ENCODE peak calls at places on chromosomes 1 and 21, in six cellular contexts. G is H9, V is neuronal stem cell, J is mesenchymal stem cell, W is H1, P is IMR-90. M is an unnamed sample.

GRCh38 chr1:40824591-40825429 is 37.4 kb downstream of the CITED4 start:
- DNase-seq in G (no peak), V (peak), J (peak), W (no peak), P (peak), M (peak)

GRCh38 chr1:150173161-150173585 is 23.5 kb downstream of the PLEKHO1 start:
- DNase-seq in G (no peak), V (no peak), J (no peak), W (no peak), P (no peak), M (peak)

GRCh38 chr1:228407118-228408040 is 744 bp upstream of the TRIM11 start:
- DNase-seq in G (peak), V (peak), J (no peak), W (peak), P (no peak), M (peak)

GRCh38 chr1:970242-970972 is 4.1 kb downstream of the PLEKHN1 start:
- DNase-seq in G (peak), V (no peak), J (no peak), W (peak), P (no peak), M (no peak)

GRCh38 chr1:17333081-17333480 is 25.1 kb downstream of the PADI4 start:
- DNase-seq in G (no peak), V (no peak), J (no peak), W (no peak), P (no peak), M (no peak)

GRCh38 chr1:32172621-32173245 is 6.7 kb upstream of the TXLNA start:
- DNase-seq in G (no peak), V (no peak), J (no peak), W (no peak), P (peak), M (no peak)

GRCh38 chr1:150464422-150464826 is 22.8 kb upstream of the TARS2 start:
- DNase-seq in G (peak), V (peak), J (peak), W (peak), P (peak), M (peak)

GRCh38 chr1:55067022-55067781 is 27.9 kb downstream of the PCSK9 start:
- DNase-seq in G (peak), V (no peak), J (no peak), W (no peak), P (no peak), M (no peak)

GRCh38 chr1:1001057-1001630 is 1.2 kb upstream of the HES4 start:
- DNase-seq in G (peak), V (no peak), J (no peak), W (no peak), P (no peak), M (no peak)

GRCh38 chr1:9809122-9809521 is 14.6 kb downstream of the CLSTN1 start:
- DNase-seq in G (no peak), V (no peak), J (no peak), W (no peak), P (no peak), M (no peak)

GRCh38 chr1:201376464-201377374 is 761 bp downstream of the TNNT2 start:
- DNase-seq in G (peak), V (peak), J (peak), W (peak), P (peak), M (peak)

GRCh38 chr1:111332190-111332589 is 41.5 kb downstream of the CHIA start:
- DNase-seq in G (no peak), V (no peak), J (no peak), W (no peak), P (no peak), M (no peak)

GRCh38 chr1:27418786-27419185 is 26.4 kb downstream of the GPR3 start:
- DNase-seq in G (no peak), V (no peak), J (no peak), W (no peak), P (no peak), M (peak)

GRCh38 chr1:113191579-113192076 is 118.6 kb downstream of the LRIG2 start:
- DNase-seq in G (no peak), V (no peak), J (no peak), W (no peak), P (no peak), M (no peak)

GRCh38 chr1:177274687-177275211 is 104.0 kb downstream of the BRINP2 start:
- DNase-seq in G (no peak), V (no peak), J (peak), W (no peak), P (peak), M (no peak)

GRCh38 chr1:114224196-114224907 is 70.7 kb upstream of the SYT6 start:
- DNase-seq in G (no peak), V (no peak), J (no peak), W (no peak), P (no peak), M (no peak)

GRCh38 chr21:35179990-35180557 is 131.0 kb upstream of the RUNX1 start:
- DNase-seq in G (no peak), V (no peak), J (peak), W (no peak), P (peak), M (no peak)

GRCh38 chr1:41390171-41390570 is 28.9 kb downstream of the FOXO6 start:
- DNase-seq in G (no peak), V (no peak), J (no peak), W (no peak), P (no peak), M (no peak)

GRCh38 chr1:30087465-30087864 is 635.9 kb downstream of the MATN1 start:
- DNase-seq in G (peak), V (no peak), J (peak), W (no peak), P (no peak), M (peak)

GRCh38 chr1:202274611-202275010 is 67.1 kb downstream of the UBE2T start:
- DNase-seq in G (peak), V (no peak), J (peak), W (no peak), P (peak), M (peak)

GRCh38 chr1:19495816-19496528 is 10.6 kb upstream of the CAPZB start:
- DNase-seq in G (no peak), V (no peak), J (no peak), W (no peak), P (peak), M (no peak)

GRCh38 chr21:46604975-46605758 is at the start of gene S100B:
- DNase-seq in G (peak), V (no peak), J (no peak), W (peak), P (no peak), M (peak)

GRCh38 chr1:199029855-199030254 is 391.0 kb downstream of the PTPRC start:
- DNase-seq in G (no peak), V (no peak), J (peak), W (no peak), P (peak), M (no peak)

GRCh38 chr1:230382060-230382491 is 44.1 kb downstream of the PGBD5 start:
- DNase-seq in G (peak), V (no peak), J (no peak), W (peak), P (no peak), M (peak)

GRCh38 chr1:46369542-46370213 is 24.4 kb upstream of the FAAH start:
- DNase-seq in G (no peak), V (no peak), J (no peak), W (no peak), P (peak), M (no peak)

GRCh38 chr1:103525114-103525606 is 339 bp upstream of the RNPC3 start:
- DNase-seq in G (peak), V (peak), J (peak), W (no peak), P (peak), M (peak)

GRCh38 chr1:201647722-201648065 is 108.8 kb downstream of the NAV1 start:
- DNase-seq in G (no peak), V (no peak), J (no peak), W (peak), P (no peak), M (no peak)

GRCh38 chr1:154276797-154277196 is 4.4 kb downstream of the HAX1 start:
- DNase-seq in G (peak), V (no peak), J (no peak), W (peak), P (no peak), M (peak)

GRCh38 chr1:33758698-33759097 is 105.2 kb upstream of the HMGB4 start:
- DNase-seq in G (no peak), V (no peak), J (no peak), W (no peak), P (peak), M (no peak)

GRCh38 chr1:197285526-197286217 is 17.6 kb downstream of the CRB1 start:
- DNase-seq in G (no peak), V (no peak), J (no peak), W (no peak), P (no peak), M (no peak)

GRCh38 chr1:184790642-184791041 is 36.0 kb upstream of the EDEM3 start:
- DNase-seq in G (no peak), V (no peak), J (peak), W (no peak), P (no peak), M (no peak)

GRCh38 chr1:62417351-62417999 is 19.4 kb upstream of the USP1 start:
- DNase-seq in G (no peak), V (no peak), J (peak), W (no peak), P (peak), M (no peak)

GRCh38 chr1:227961651-227962050 is 13.9 kb upstream of the WNT9A start:
- DNase-seq in G (no peak), V (no peak), J (no peak), W (no peak), P (no peak), M (no peak)

GRCh38 chr21:27423073-27423472 is 456.2 kb upstream of the ADAMTS5 start:
- DNase-seq in G (no peak), V (no peak), J (peak), W (no peak), P (peak), M (peak)

GRCh38 chr1:156462954-156463795 is 37.4 kb downstream of the MEF2D start:
- DNase-seq in G (no peak), V (no peak), J (no peak), W (no peak), P (no peak), M (no peak)

GRCh38 chr1:15869413-15869812 is 21.9 kb downstream of the SPEN start:
- DNase-seq in G (no peak), V (no peak), J (no peak), W (no peak), P (no peak), M (no peak)

GRCh38 chr1:58477390-58477789 is 69.1 kb downstream of the OMA1 start:
- DNase-seq in G (no peak), V (no peak), J (peak), W (no peak), P (no peak), M (peak)

DNA sequence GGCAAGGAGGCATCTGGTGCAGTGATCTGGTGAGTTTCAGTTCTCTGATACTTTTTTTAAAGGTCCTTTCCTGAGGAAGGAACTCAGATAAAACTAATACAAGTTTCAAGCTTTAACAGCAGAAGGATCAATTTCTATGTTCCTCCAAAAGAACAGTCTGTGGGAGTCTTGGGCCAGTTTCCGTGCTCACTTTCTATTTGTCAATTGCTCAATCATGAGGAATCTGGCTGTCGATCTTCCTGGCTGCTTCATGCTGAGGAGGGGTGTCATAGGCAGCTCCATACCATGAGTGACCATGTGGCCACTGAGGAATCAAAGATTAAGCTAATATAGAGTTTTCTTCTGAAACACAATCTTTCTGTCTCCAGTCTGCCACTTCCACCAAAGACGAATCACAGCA is 11.4 kb upstream of the TMEM125 start:
- DNase-seq in G (no peak), V (no peak), J (no peak), W (no peak), P (no peak), M (no peak)
- H3K4ac ChIP-seq in G (no peak), V (no peak), J (no peak), W (no peak), P (no peak), M (no peak)

DNA sequence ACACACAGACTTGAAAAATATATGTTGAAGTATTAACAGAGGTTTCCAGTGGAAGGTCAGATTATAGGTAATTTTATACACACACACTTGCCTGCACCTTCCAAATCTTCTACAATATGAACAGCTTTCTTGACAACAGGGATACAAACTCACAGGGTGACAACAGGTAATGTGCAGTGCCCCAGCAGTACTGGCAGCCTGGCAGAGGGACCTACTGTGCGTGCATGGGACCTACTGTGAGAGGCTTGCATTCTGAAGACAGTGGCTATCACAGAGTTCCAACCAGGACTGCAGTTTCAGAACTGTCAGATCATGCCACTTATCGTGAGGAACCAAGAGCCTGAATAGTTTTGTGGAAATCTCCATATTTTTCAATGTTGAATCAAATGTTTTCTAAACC is 3.8 kb downstream of the SCYL3 start:
- DNase-seq in G (no peak), V (no peak), J (no peak), W (no peak), P (no peak), M (no peak)
- H3K4ac ChIP-seq in G (no peak), V (no peak), J (no peak), W (no peak), P (no peak), M (no peak)

GRCh38 chr1:148263906-148264255 is 111.8 kb upstream of the NBPF11 start:
- DNase-seq in G (no peak), V (no peak), J (no peak), W (peak), P (no peak), M (no peak)

GRCh38 chr1:148264374-148265276 is 112.5 kb upstream of the NBPF11 start:
- DNase-seq in G (peak), V (peak), J (peak), W (peak), P (peak), M (peak)

DNA sequence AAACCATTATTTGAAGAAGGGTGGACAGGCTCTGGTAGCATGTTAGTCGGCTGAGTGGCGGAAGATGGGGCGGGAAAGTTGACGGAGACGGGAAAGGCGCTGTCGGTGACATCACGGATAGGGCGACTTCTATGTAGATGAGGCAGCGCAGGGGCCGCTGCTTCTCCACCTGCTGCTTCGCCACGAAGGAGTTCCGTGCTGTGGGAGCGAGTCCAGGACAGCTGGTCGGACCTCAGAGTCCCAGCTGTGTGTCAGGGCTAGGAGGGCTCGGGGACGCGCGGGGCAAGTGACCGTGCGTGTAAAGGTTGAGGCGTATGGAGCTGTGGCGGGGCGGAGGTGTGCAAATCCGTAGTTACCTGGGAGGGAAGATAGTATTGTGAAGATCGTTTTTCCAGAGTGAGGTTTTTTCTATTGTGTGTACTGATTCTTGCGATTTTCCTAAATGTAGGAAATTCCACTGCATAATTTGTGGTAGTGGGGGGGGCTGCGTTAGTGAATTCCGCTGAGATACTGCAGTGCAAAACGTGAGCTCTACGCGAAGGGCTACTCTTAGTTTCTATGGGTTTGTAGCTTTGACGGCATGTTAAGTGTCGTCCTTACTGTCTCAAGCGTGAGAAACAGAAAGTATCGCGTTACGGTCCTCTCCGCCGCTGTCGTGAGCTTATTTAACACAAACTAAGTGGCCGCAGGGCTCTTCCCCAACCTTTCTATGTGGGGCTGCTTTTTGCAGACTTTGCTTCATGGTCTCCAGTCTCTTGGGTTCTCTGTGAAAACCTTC is 111.2 kb upstream of the NBPF11 start:
- DNase-seq in G (peak), V (peak), J (peak), W (peak), P (peak), M (peak)
- H3K4ac ChIP-seq in G (no peak), V (no peak), J (no peak), W (peak), P (no peak), M (no peak)

GRCh38 chr1:235298772-235299513 is 29.0 kb downstream of the ARID4B start:
- DNase-seq in G (no peak), V (no peak), J (no peak), W (no peak), P (no peak), M (no peak)
- H3K4ac ChIP-seq in G (no peak), V (no peak), J (no peak), W (no peak), P (no peak), M (no peak)

GRCh38 chr1:236860674-236861073 is 65.6 kb downstream of the MTR start:
- DNase-seq in G (no peak), V (no peak), J (no peak), W (no peak), P (no peak), M (no peak)
- H3K4ac ChIP-seq in G (no peak), V (no peak), J (no peak), W (no peak), P (no peak), M (no peak)

M was measured in mesendoderm.